ENCODE peak calls at places on chromosomes 5 and 9, in four cellular contexts. One of them, this sample, is unnamed.

GRCh38 chr5:157049605-157050004 is 9.3 kb downstream of the HAVCR1 start:
- DNase-seq in GM06990: no peak
- DNase-seq in A549: peak
- DNase-seq in brain microvascular endothelial cell: no peak
- DNase-seq in this sample: no peak

GRCh38 chr5:2640717-2641116 is 110.8 kb downstream of the IRX2 start:
- DNase-seq in GM06990: no peak
- DNase-seq in A549: no peak
- DNase-seq in brain microvascular endothelial cell: no peak
- DNase-seq in this sample: no peak

GRCh38 chr5:98816574-98817222 is 43.2 kb downstream of the RGMB start:
- DNase-seq in GM06990: no peak
- DNase-seq in A549: no peak
- DNase-seq in brain microvascular endothelial cell: no peak
- DNase-seq in this sample: no peak

GRCh38 chr9:92954078-92954861 is 6.9 kb downstream of the FGD3 start:
- DNase-seq in GM06990: peak
- DNase-seq in A549: no peak
- DNase-seq in brain microvascular endothelial cell: no peak
- DNase-seq in this sample: peak

GRCh38 chr5:172283862-172284274 is 304 bp upstream of the UBTD2 start:
- DNase-seq in GM06990: peak
- DNase-seq in A549: peak
- DNase-seq in brain microvascular endothelial cell: peak
- DNase-seq in this sample: peak

GRCh38 chr5:472656-473343 is 29.8 kb downstream of the EXOC3 start:
- DNase-seq in GM06990: peak
- DNase-seq in A549: peak
- DNase-seq in brain microvascular endothelial cell: peak
- DNase-seq in this sample: peak

GRCh38 chr9:137878146-137878941 is 762 bp downstream of the CACNA1B start:
- DNase-seq in GM06990: peak
- DNase-seq in A549: no peak
- DNase-seq in brain microvascular endothelial cell: peak
- DNase-seq in this sample: no peak

GRCh38 chr9:129175825-129176633 is 2.0 kb downstream of the IER5L start:
- DNase-seq in GM06990: peak
- DNase-seq in A549: peak
- DNase-seq in brain microvascular endothelial cell: peak
- DNase-seq in this sample: peak

GRCh38 chr5:10233505-10233904 is 16.2 kb downstream of the ATPSCKMT start:
- DNase-seq in GM06990: no peak
- DNase-seq in A549: peak
- DNase-seq in brain microvascular endothelial cell: peak
- DNase-seq in this sample: no peak

GRCh38 chr5:369151-369939 is 47.8 kb downstream of the AHRR start:
- DNase-seq in GM06990: peak
- DNase-seq in A549: no peak
- DNase-seq in brain microvascular endothelial cell: no peak
- DNase-seq in this sample: no peak

DNA sequence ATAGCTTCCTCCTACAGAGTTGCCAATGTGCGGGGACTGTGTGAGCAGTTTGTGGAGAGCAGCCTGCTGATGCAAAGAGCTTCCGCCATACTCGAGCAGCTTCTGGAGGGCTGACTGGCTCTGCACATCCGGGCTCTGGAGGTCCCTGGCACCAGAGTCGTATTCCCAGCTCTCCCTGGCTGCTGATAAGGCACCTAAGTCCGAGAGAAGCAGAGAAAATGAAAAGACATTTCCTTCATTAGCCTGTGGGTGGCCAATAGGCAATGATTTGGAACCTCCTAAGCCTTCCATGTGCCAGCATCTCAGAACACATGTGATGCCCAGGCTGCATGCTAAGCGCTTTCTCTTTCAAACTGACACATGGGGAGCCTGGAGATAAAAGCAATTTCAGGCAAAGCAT is 94.3 kb downstream of the TSSK1B start:
- DNase-seq in GM06990: no peak
- DNase-seq in A549: no peak
- DNase-seq in brain microvascular endothelial cell: no peak
- DNase-seq in this sample: peak
- TF ChIP-seq CTCF in GM06990: no peak
- TF ChIP-seq CTCF in A549: no peak
- TF ChIP-seq CTCF in brain microvascular endothelial cell: peak
- TF ChIP-seq CTCF in this sample: peak

DNA sequence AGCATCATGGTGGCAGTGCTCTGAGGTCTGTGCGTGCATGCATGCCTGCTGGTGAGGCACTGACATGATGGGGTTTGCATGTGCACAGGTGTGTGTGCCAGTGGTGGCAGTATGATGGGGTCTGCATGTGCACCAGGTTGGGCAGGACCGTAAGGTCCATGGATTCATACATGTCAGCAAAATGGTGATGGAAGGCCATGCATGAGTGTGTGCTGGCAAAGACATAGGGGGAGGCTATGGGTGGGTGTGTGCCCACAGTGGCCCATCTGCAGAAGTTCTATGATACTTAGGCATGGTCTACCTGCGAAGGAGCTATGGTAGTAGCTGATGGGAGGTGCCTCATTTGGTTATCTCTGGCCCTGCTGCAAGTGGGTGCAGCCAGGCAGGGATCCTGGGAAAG is 348.0 kb upstream of the TARS1 start:
- DNase-seq in GM06990: no peak
- DNase-seq in A549: no peak
- DNase-seq in brain microvascular endothelial cell: no peak
- DNase-seq in this sample: no peak
- TF ChIP-seq CTCF in GM06990: no peak
- TF ChIP-seq CTCF in A549: no peak
- TF ChIP-seq CTCF in brain microvascular endothelial cell: no peak
- TF ChIP-seq CTCF in this sample: no peak

DNA sequence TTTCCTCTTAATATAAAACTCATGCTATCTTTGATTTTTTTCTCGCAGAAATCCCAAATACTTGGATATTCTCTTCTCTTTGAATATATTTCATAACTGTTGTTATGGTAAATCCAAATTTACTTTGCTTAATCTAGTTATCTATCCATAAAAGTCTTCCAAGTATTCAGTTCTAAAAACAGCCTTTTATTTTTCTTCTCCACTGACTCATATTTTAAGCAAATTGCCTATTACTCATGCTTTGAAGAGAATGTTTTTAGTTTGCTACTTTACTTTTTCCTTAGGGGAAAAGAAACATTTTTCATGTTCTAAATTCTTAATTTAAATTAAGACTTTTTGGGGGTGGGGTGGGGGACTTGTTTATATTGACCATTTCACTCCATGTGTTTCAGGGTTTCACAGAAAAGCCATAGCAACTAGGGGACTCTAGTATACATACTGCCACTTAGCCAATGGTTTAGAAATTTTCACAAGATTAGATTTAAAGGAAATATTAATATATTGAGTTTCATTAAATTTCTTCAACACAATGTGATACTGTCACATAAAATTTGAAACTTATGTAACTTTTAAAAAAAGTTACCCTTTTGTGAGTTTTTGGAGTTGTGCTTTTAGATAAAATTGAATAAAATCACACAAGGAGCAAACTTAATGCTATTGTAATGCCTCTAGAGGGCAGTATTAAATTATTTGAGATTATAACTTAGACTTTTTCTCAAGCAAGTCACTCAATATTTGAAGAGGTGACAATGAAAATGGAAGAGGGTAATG is 545.8 kb upstream of the ARRDC3 start:
- DNase-seq in GM06990: no peak
- DNase-seq in A549: peak
- DNase-seq in brain microvascular endothelial cell: no peak
- DNase-seq in this sample: peak
- TF ChIP-seq CTCF in GM06990: peak
- TF ChIP-seq CTCF in A549: peak
- TF ChIP-seq CTCF in brain microvascular endothelial cell: no peak
- TF ChIP-seq CTCF in this sample: peak

GRCh38 chr5:139038618-139039305 is 159.4 kb downstream of the SIL1 start:
- DNase-seq in GM06990: no peak
- DNase-seq in A549: peak
- DNase-seq in brain microvascular endothelial cell: no peak
- DNase-seq in this sample: no peak
- TF ChIP-seq CTCF in GM06990: no peak
- TF ChIP-seq CTCF in A549: no peak
- TF ChIP-seq CTCF in brain microvascular endothelial cell: peak
- TF ChIP-seq CTCF in this sample: no peak

DNA sequence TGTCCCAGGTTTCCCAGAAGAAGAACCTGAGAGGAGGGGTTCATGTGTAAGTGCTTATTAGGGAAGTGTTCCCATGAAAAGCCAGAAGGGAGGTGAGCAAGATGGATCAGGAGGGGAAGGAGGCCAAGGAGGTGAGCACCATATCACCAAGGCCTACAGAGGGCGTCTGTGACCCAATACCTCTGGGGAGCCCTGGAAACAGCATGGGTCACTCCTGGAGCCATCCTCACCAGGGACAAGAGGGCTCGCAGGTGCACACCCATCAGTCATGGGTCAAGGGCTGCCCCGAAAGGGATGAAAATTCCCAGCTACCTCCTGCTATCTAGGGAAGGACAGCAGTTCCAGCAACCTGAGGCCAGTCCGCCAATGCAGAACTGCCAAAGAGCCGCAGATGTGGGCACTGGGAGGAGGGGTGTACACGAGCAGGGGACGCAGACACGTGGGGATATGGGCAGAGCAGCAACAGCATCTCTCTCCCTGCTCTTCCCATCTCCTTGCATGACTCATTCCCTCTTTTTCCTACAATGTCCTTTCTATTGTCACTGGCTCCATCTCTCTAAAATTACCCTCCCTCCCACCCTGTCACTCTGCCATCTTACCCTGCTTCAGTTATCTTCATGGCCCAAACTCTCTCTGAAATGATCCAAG is 167.6 kb upstream of the FSTL4 start:
- DNase-seq in GM06990: no peak
- DNase-seq in A549: no peak
- DNase-seq in brain microvascular endothelial cell: no peak
- DNase-seq in this sample: no peak
- TF ChIP-seq CTCF in GM06990: peak
- TF ChIP-seq CTCF in A549: no peak
- TF ChIP-seq CTCF in brain microvascular endothelial cell: no peak
- TF ChIP-seq CTCF in this sample: peak

This sample was measured in MM.1S.